ENCODE peak calls at places on chromosomes 4 and X, in ten cellular contexts. K, H, Y, E, M, N, I, A, J and W are unnamed samples.

GRCh38 chr4:21826071-21826470 is 122.5 kb downstream of the KCNIP4 start:
- DNase-seq in K (no peak), H (no peak), Y (no peak), E (no peak), M (no peak), N (no peak), I (no peak), A (no peak), J (no peak), W (no peak)

GRCh38 chr4:7970031-7970946 is 30.6 kb upstream of the AFAP1 start:
- DNase-seq in K (no peak), H (no peak), Y (peak; percentile 79), E (peak; percentile 27), M (peak; percentile 58), N (peak; percentile 51), I (no peak), A (no peak), J (no peak), W (no peak)

GRCh38 chr4:86554641-86555040 is 39.5 kb upstream of the PTPN13 start:
- DNase-seq in K (no peak), H (peak; percentile 86), Y (no peak), E (no peak), M (no peak), N (no peak), I (no peak), A (no peak), J (no peak), W (no peak)

GRCh38 chrX:70129811-70130210 is 3.4 kb upstream of the IGBP1 start:
- DNase-seq in K (no peak), H (no peak), Y (peak; percentile 6), E (no peak), M (no peak), N (peak; percentile 29), I (no peak), A (no peak), J (no peak), W (no peak)

GRCh38 chr4:170102426-170102825 is 12.7 kb upstream of the AADAT start:
- DNase-seq in K (no peak), H (no peak), Y (peak; percentile 67), E (no peak), M (no peak), N (no peak), I (no peak), A (no peak), J (peak; percentile 52), W (no peak)

GRCh38 chr4:23290656-23291055 is 597.9 kb downstream of the GBA3 start:
- DNase-seq in K (no peak), H (no peak), Y (no peak), E (no peak), M (no peak), N (peak; percentile 6), I (no peak), A (no peak), J (no peak), W (no peak)

GRCh38 chr4:47469951-47470350 is 6.4 kb upstream of the COMMD8 start:
- DNase-seq in K (no peak), H (no peak), Y (no peak), E (no peak), M (no peak), N (no peak), I (no peak), A (no peak), J (no peak), W (no peak)

GRCh38 chr4:158042591-158043030 is 130.2 kb downstream of the GASK1B start:
- DNase-seq in K (no peak), H (no peak), Y (no peak), E (no peak), M (no peak), N (peak; percentile 50), I (no peak), A (no peak), J (no peak), W (no peak)

GRCh38 chr4:158768577-158769174 is at the start of gene FNIP2:
- DNase-seq in K (peak; percentile 88), H (peak; percentile 82), Y (peak; percentile 91), E (peak; percentile 50), M (peak; percentile 86), N (peak; percentile 61), I (peak; percentile 85), A (peak; percentile 15), J (peak; percentile 72), W (peak; percentile 53)

GRCh38 chrX:37776283-37776986 is 3.4 kb upstream of the CYBB start:
- DNase-seq in K (no peak), H (no peak), Y (no peak), E (no peak), M (no peak), N (no peak), I (no peak), A (no peak), J (no peak), W (no peak)

GRCh38 chr4:113677333-113677732 is 84.2 kb downstream of the CAMK2D start:
- DNase-seq in K (no peak), H (no peak), Y (no peak), E (no peak), M (no peak), N (no peak), I (no peak), A (no peak), J (no peak), W (no peak)

GRCh38 chr4:40579983-40580382 is 49.7 kb downstream of the RBM47 start:
- DNase-seq in K (no peak), H (no peak), Y (no peak), E (no peak), M (no peak), N (peak; percentile 54), I (no peak), A (no peak), J (no peak), W (no peak)

GRCh38 chrX:136585960-136586359 is 53.9 kb downstream of the VGLL1 start:
- DNase-seq in K (no peak), H (no peak), Y (no peak), E (no peak), M (no peak), N (no peak), I (no peak), A (no peak), J (no peak), W (no peak)

GRCh38 chrX:136586386-136586785 is 54.4 kb downstream of the VGLL1 start:
- DNase-seq in K (no peak), H (no peak), Y (no peak), E (peak; percentile 50), M (no peak), N (peak; percentile 53), I (no peak), A (no peak), J (no peak), W (peak; percentile 32)

GRCh38 chrX:136587532-136587931 is 55.5 kb downstream of the VGLL1 start:
- DNase-seq in K (no peak), H (no peak), Y (no peak), E (no peak), M (no peak), N (no peak), I (no peak), A (no peak), J (no peak), W (no peak)

GRCh38 chrX:136582624-136583023 is 50.6 kb downstream of the VGLL1 start:
- DNase-seq in K (no peak), H (no peak), Y (no peak), E (no peak), M (no peak), N (peak; percentile 11), I (no peak), A (no peak), J (no peak), W (no peak)

DNA sequence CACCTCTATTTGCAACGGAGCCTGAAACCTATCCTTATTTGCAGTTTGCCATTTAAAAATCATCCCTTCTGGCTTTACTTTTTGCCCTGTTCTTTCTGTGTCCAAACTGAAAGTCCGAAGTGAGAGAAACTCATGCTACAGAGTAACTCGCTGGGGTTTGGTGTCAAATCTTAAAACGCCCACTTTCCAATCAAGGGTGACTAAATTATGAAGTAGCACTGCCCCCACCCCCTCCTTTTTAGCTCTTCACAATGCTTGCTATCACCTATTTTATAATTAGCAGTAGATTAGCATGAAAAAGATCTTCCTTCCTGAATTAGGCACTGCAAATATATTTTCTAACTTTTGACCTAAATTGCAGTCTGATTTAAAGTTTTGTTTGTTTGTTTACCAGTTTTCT is 52.5 kb downstream of the VGLL1 start:
- DNase-seq in K (no peak), H (no peak), Y (no peak), E (no peak), M (no peak), N (no peak), I (no peak), A (no peak), J (no peak), W (no peak)
- H3K27me3 ChIP-seq in K (no peaks in the 10 kb centered on the region), H (no peaks in the 10 kb centered on the region), Y (no peaks in the 10 kb centered on the region), E (peaks cover 42% of the 10 kb centered on the region), M (no peaks in the 10 kb centered on the region), N (no peaks in the 10 kb centered on the region), I (no peaks in the 10 kb centered on the region), A (no peaks in the 10 kb centered on the region), J (no peaks in the 10 kb centered on the region), W (no peaks in the 10 kb centered on the region)

DNA sequence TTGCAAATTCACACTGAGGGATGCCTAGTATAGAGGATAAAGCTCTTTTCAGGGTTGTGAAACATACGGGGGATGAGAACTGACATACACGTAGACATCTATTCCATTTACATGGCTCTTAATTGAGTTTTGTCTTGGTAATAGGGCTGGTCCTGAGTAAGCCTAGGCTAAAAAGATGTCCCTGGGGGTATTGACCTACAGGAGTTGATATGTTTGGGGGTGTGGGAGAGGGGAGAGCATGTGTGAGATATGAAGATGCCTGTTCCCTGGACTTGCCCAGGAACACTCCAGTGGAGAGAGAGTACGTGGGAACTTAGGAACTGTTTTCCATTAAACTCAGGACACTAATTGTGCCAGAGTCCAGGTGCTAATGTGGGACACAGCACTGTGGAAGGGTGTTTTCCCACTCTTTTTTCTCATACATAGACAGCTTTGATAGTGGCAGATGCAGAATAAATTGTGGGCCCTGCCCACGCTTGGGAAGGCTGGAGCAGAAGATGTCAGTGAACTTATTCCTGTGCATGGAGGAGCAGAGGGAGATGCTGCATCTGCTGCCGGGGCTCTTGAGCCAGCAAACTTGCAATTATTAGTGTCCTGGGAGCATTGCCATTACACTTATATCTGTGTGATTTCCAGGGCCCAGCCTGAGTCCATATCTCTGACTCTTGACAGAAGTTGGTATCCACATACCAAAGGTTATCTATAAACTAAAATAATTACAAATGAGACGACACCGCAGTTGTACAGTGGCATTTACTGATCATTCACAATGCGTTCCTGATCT is 20.7 kb downstream of the SYNPO2 start:
- DNase-seq in K (no peak), H (no peak), Y (no peak), E (no peak), M (no peak), N (no peak), I (no peak), A (no peak), J (no peak), W (no peak)
- H3K27ac ChIP-seq in K (no peak overlapping the region), H (no peak overlapping the region), Y (no peak overlapping the region), E (no peak overlapping the region), M (peak overlapping the region; percentile 86), N (no peak overlapping the region), I (peak overlapping the region; percentile 71), A (peak overlapping the region; percentile 55), J (no peak overlapping the region), W (no peak overlapping the region)

GRCh38 chr4:126495163-126495752 is 1137.5 kb upstream of the INTU start:
- DNase-seq in K (no peak), H (no peak), Y (no peak), E (no peak), M (no peak), N (no peak), I (no peak), A (no peak), J (no peak), W (no peak)
- H3K4me1 ChIP-seq in K (no peaks in the 10 kb centered on the region), H (no peaks in the 10 kb centered on the region), Y (no peaks in the 10 kb centered on the region), E (no peaks in the 10 kb centered on the region), M (no peaks in the 10 kb centered on the region), N (no peaks in the 10 kb centered on the region), I (no peaks in the 10 kb centered on the region), A (no peaks in the 10 kb centered on the region), J (no peaks in the 10 kb centered on the region), W (no peaks in the 10 kb centered on the region)

GRCh38 chrX:16476009-16476408 is 173.9 kb upstream of the S100G start:
- DNase-seq in K (no peak), H (no peak), Y (no peak), E (no peak), M (no peak), N (no peak), I (no peak), A (no peak), J (no peak), W (no peak)
- H3K27me3 ChIP-seq in K (no peaks in the 10 kb centered on the region), H (no peaks in the 10 kb centered on the region), Y (no peaks in the 10 kb centered on the region), E (peaks cover 11% of the 10 kb centered on the region), M (no peaks in the 10 kb centered on the region), N (no peaks in the 10 kb centered on the region), I (no peaks in the 10 kb centered on the region), A (no peaks in the 10 kb centered on the region), J (no peaks in the 10 kb centered on the region), W (no peaks in the 10 kb centered on the region)